ENCODE peak calls at places on chromosomes 2 and 18, in six cellular contexts. Y is testis, S is RWPE1, F is SJSA1, O is neural progenitor cell, I is cardiac muscle cell. G is an unnamed sample.

GRCh38 chr2:231693956-231694355 is 14.4 kb upstream of the PTMA start:
- DNase-seq in Y (no peak), S (no peak), F (no peak), O (no peak), I (no peak), G (no peak)

GRCh38 chr2:130183500-130184373 is 1.7 kb downstream of the MZT2B start:
- DNase-seq in Y (peak), S (no peak), F (no peak), O (peak), I (peak), G (peak)

GRCh38 chr2:208573559-208573958 is 167.0 kb downstream of the PTH2R start:
- DNase-seq in Y (no peak), S (no peak), F (no peak), O (no peak), I (no peak), G (no peak)

GRCh38 chr2:197498937-197499593 is 575 bp downstream of the HSPD1 start:
- DNase-seq in Y (peak), S (peak), F (peak), O (peak), I (peak), G (peak)

GRCh38 chr18:24027156-24027555 is 12.6 kb downstream of the TTC39C start:
- DNase-seq in Y (no peak), S (peak), F (no peak), O (no peak), I (peak), G (no peak)

GRCh38 chr2:177262137-177262536 is 2.4 kb downstream of the NFE2L2 start:
- DNase-seq in Y (no peak), S (no peak), F (peak), O (no peak), I (no peak), G (no peak)

GRCh38 chr2:88680266-88680902 is 11.1 kb upstream of the RPIA start:
- DNase-seq in Y (no peak), S (no peak), F (no peak), O (no peak), I (no peak), G (no peak)

GRCh38 chr18:44682181-44682870 is 1.6 kb downstream of the SETBP1 start:
- DNase-seq in Y (peak), S (no peak), F (peak), O (peak), I (no peak), G (peak)

GRCh38 chr2:65790676-65790935 is 358.2 kb upstream of the SPRED2 start:
- DNase-seq in Y (no peak), S (no peak), F (no peak), O (peak), I (no peak), G (no peak)

GRCh38 chr2:64646007-64646880 is 7.5 kb downstream of the SERTAD2 start:
- DNase-seq in Y (peak), S (no peak), F (peak), O (peak), I (peak), G (peak)

GRCh38 chr18:50138181-50139064 is 56.5 kb downstream of the MYO5B start:
- DNase-seq in Y (no peak), S (no peak), F (no peak), O (no peak), I (peak), G (no peak)

GRCh38 chr2:88016948-88017779 is 817 bp upstream of the RNU2-63P start:
- DNase-seq in Y (peak), S (peak), F (no peak), O (peak), I (no peak), G (no peak)

GRCh38 chr2:128262315-128263253 is 56.1 kb downstream of the HS6ST1 start:
- DNase-seq in Y (peak), S (no peak), F (no peak), O (no peak), I (no peak), G (no peak)

GRCh38 chr18:27361477-27361876 is 176.4 kb upstream of the CHST9 start:
- DNase-seq in Y (no peak), S (no peak), F (no peak), O (no peak), I (no peak), G (no peak)

GRCh38 chr18:3186678-3187658 is 32.8 kb downstream of the MYOM1 start:
- DNase-seq in Y (no peak), S (no peak), F (no peak), O (no peak), I (peak), G (no peak)

GRCh38 chr18:77108001-77108692 is 24.4 kb downstream of the MBP start:
- DNase-seq in Y (peak), S (no peak), F (peak), O (peak), I (peak), G (peak)

GRCh38 chr2:132038179-132038882 is 123.4 kb downstream of the ANKRD30BL start:
- DNase-seq in Y (no peak), S (no peak), F (peak), O (peak), I (peak), G (no peak)

GRCh38 chr2:79547568-79547967 is 34.7 kb downstream of the CTNNA2 start:
- DNase-seq in Y (no peak), S (no peak), F (no peak), O (no peak), I (no peak), G (no peak)

GRCh38 chr2:216108310-216108966 is 710 bp upstream of the XRCC5 start:
- DNase-seq in Y (no peak), S (no peak), F (peak), O (peak), I (no peak), G (no peak)

GRCh38 chr2:201407265-201407664 is 44.0 kb downstream of the TRAK2 start:
- DNase-seq in Y (no peak), S (no peak), F (no peak), O (no peak), I (peak), G (no peak)

GRCh38 chr2:235654115-235654514 is 160.3 kb downstream of the AGAP1 start:
- DNase-seq in Y (no peak), S (no peak), F (no peak), O (no peak), I (no peak), G (no peak)

GRCh38 chr2:146262606-146263005 is 1582.2 kb upstream of the ACVR2A start:
- DNase-seq in Y (no peak), S (no peak), F (no peak), O (no peak), I (no peak), G (no peak)

GRCh38 chr18:10252494-10252893 is 201.9 kb upstream of the APCDD1 start:
- DNase-seq in Y (no peak), S (no peak), F (no peak), O (no peak), I (no peak), G (no peak)

GRCh38 chr2:317501-318424 is 29.9 kb upstream of the ALKAL2 start:
- DNase-seq in Y (no peak), S (no peak), F (peak), O (peak), I (peak), G (no peak)

GRCh38 chr2:103788346-103788745 is 1026.5 kb downstream of the TMEM182 start:
- DNase-seq in Y (no peak), S (no peak), F (no peak), O (peak), I (no peak), G (no peak)
- H3K27ac ChIP-seq in Y (no peak), S (peak), F (no peak), O (no peak), I (no peak), G (no peak)

GRCh38 chr2:11822746-11823411 is 76.4 kb downstream of the LPIN1 start:
- DNase-seq in Y (peak), S (peak), F (peak), O (no peak), I (peak), G (no peak)
- H3K27ac ChIP-seq in Y (no peak), S (peak), F (peak), O (no peak), I (no peak), G (no peak)

GRCh38 chr18:70376137-70376913 is 87.5 kb downstream of the SOCS6 start:
- DNase-seq in Y (peak), S (no peak), F (no peak), O (no peak), I (no peak), G (no peak)
- H3K27ac ChIP-seq in Y (no peak), S (no peak), F (no peak), O (no peak), I (no peak), G (no peak)

GRCh38 chr2:190904644-190905043 is 24.0 kb downstream of the GLS start:
- DNase-seq in Y (no peak), S (no peak), F (no peak), O (no peak), I (peak), G (no peak)
- H3K27ac ChIP-seq in Y (no peak), S (no peak), F (peak), O (no peak), I (no peak), G (no peak)

GRCh38 chr2:147909178-147909577 is 64.3 kb downstream of the ACVR2A start:
- DNase-seq in Y (no peak), S (no peak), F (no peak), O (no peak), I (no peak), G (no peak)

GRCh38 chr2:147904051-147904450 is 59.2 kb downstream of the ACVR2A start:
- DNase-seq in Y (no peak), S (peak), F (no peak), O (no peak), I (no peak), G (no peak)
- H3K27ac ChIP-seq in Y (no peak), S (no peak), F (no peak), O (no peak), I (no peak), G (no peak)

DNA sequence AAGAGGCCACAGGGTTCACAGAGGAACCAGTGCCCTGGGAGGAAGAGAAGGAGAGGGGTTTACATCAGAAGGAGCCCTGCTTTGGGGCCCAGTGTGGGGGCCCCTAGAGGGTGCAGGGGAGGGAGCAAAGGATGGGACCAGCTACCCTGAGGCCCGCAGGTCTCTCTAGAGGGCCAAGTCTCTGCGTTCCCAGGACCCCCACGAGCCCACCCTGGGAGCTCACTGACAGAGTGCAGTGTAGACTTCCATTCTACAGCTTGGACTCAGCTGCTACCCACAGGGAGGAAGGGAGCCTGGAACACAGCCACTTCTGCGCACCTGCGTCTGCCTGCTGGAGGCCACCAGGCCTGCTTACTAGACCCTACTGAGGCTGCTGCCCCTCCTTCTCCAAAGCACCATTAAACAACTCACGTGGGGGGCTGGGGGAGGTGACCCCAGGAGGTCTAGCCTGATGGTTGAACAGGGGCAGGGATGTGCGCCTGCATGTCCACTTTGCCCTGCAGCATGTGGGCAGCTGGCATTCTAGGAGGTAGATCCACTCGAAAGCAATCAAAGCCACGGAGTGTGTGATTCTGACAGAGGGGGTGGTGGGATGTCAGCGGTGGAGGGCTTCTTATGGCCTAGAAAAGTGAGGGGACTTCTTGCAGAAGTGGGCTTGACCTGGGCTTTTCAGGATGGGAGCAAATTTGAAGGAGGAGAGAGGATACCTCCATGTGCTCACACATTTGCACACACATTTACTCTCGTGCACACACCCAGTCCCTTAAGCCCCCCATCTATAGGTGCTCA is 90.2 kb downstream of the ZFP36L2 start:
- DNase-seq in Y (no peak), S (no peak), F (no peak), O (no peak), I (no peak), G (no peak)
- H3K27ac ChIP-seq in Y (no peak), S (peak), F (no peak), O (no peak), I (no peak), G (no peak)

GRCh38 chr18:22695674-22696073 is 237.5 kb upstream of the RBBP8 start:
- DNase-seq in Y (no peak), S (no peak), F (no peak), O (no peak), I (no peak), G (no peak)
- H3K27ac ChIP-seq in Y (no peak), S (no peak), F (peak), O (no peak), I (no peak), G (no peak)